ENCODE peak calls at places on chromosomes 13 and 19, in six cellular contexts. One of them, this sample, is unnamed.

GRCh38 chr13:105732946-105733529 is 802.4 kb downstream of the EFNB2 start:
- DNase-seq in HEK293T: no peak
- DNase-seq in activated B cell treated with CpG ODN at 0.5 μM for 24 hours: no peak
- DNase-seq in HuH-7: no peak
- DNase-seq in AG09309: no peak
- DNase-seq in kidney tubule cell: no peak
- DNase-seq in this sample: no peak

GRCh38 chr13:96091164-96091931 is 1.4 kb downstream of the HS6ST3 start:
- DNase-seq in HEK293T: peak
- DNase-seq in kidney tubule cell: no peak
- DNase-seq in HuH-7: no peak
- DNase-seq in AG09309: no peak
- DNase-seq in activated B cell treated with CpG ODN at 0.5 μM for 24 hours: no peak
- DNase-seq in this sample: peak

GRCh38 chr13:36453518-36453917 is 21.2 kb downstream of the CCNA1 start:
- DNase-seq in activated B cell treated with CpG ODN at 0.5 μM for 24 hours: no peak
- DNase-seq in AG09309: peak
- DNase-seq in HEK293T: peak
- DNase-seq in HuH-7: no peak
- DNase-seq in kidney tubule cell: no peak
- DNase-seq in this sample: no peak

GRCh38 chr13:110957181-110957884 is 42.5 kb upstream of the ANKRD10 start:
- DNase-seq in HuH-7: no peak
- DNase-seq in activated B cell treated with CpG ODN at 0.5 μM for 24 hours: no peak
- DNase-seq in kidney tubule cell: peak
- DNase-seq in AG09309: no peak
- DNase-seq in HEK293T: no peak
- DNase-seq in this sample: no peak

GRCh38 chr13:42345367-42345766 is 73.4 kb downstream of the AKAP11 start:
- DNase-seq in AG09309: no peak
- DNase-seq in HuH-7: no peak
- DNase-seq in kidney tubule cell: no peak
- DNase-seq in activated B cell treated with CpG ODN at 0.5 μM for 24 hours: no peak
- DNase-seq in HEK293T: no peak
- DNase-seq in this sample: no peak

GRCh38 chr13:76330756-76331155 is 555.4 kb downstream of the KCTD12 start:
- DNase-seq in activated B cell treated with CpG ODN at 0.5 μM for 24 hours: no peak
- DNase-seq in HEK293T: no peak
- DNase-seq in HuH-7: no peak
- DNase-seq in kidney tubule cell: no peak
- DNase-seq in AG09309: no peak
- DNase-seq in this sample: no peak

GRCh38 chr13:21322304-21322965 is 136.7 kb downstream of the ZDHHC20 start:
- DNase-seq in HEK293T: no peak
- DNase-seq in HuH-7: no peak
- DNase-seq in kidney tubule cell: no peak
- DNase-seq in AG09309: no peak
- DNase-seq in activated B cell treated with CpG ODN at 0.5 μM for 24 hours: no peak
- DNase-seq in this sample: no peak

GRCh38 chr19:33054623-33055022 is 10.1 kb downstream of the RHPN2 start:
- DNase-seq in AG09309: no peak
- DNase-seq in kidney tubule cell: peak
- DNase-seq in activated B cell treated with CpG ODN at 0.5 μM for 24 hours: no peak
- DNase-seq in HuH-7: no peak
- DNase-seq in HEK293T: no peak
- DNase-seq in this sample: no peak

GRCh38 chr19:38362076-38362945 is 12.1 kb upstream of the PSMD8 start:
- DNase-seq in AG09309: no peak
- DNase-seq in HuH-7: no peak
- DNase-seq in activated B cell treated with CpG ODN at 0.5 μM for 24 hours: peak
- DNase-seq in kidney tubule cell: peak
- DNase-seq in HEK293T: peak
- DNase-seq in this sample: peak

This sample was measured in SK-N-DZ.